ENCODE peak calls at places on chromosomes 7 and 10, in five cellular contexts. T is heart left ventricle, R is PC-3, Q is lung, E is psoas muscle. U is an unnamed sample. For H3K9me3, the result is how much of the 10 kb centered on the place peaks cover.

GRCh38 chr7:29140873-29141468 is 5.4 kb downstream of the CPVL start:
- DNase-seq in T (no peak), R (no peak), Q (no peak), E (no peak), U (no peak)

GRCh38 chr7:130560972-130561371 is 69.1 kb downstream of the MEST start:
- DNase-seq in T (no peak), R (peak), Q (no peak), E (no peak), U (no peak)

GRCh38 chr7:92135490-92135889 is 1.2 kb upstream of the CYP51A1 start:
- DNase-seq in T (no peak), R (no peak), Q (no peak), E (no peak), U (no peak)

GRCh38 chr7:143300959-143301617 is 12.9 kb downstream of the CASP2 start:
- DNase-seq in T (no peak), R (peak), Q (no peak), E (no peak), U (no peak)

GRCh38 chr10:23338155-23338828 is 6.3 kb downstream of the C10orf67 start:
- DNase-seq in T (no peak), R (peak), Q (no peak), E (no peak), U (no peak)

GRCh38 chr10:75972494-75973276 is 541.3 kb downstream of the LRMDA start:
- DNase-seq in T (no peak), R (peak), Q (no peak), E (no peak), U (peak)

GRCh38 chr7:144048648-144049047 is at the start of gene OR2A5:
- DNase-seq in T (no peak), R (no peak), Q (no peak), E (no peak), U (no peak)

GRCh38 chr10:33329178-33329577 is 5.3 kb downstream of the NRP1 start:
- DNase-seq in T (no peak), R (peak), Q (no peak), E (no peak), U (no peak)

GRCh38 chr10:111273635-111274034 is 196.8 kb downstream of the ADRA2A start:
- DNase-seq in T (no peak), R (no peak), Q (no peak), E (no peak), U (no peak)

GRCh38 chr10:48789861-48790739 is 105.4 kb downstream of the WDFY4 start:
- DNase-seq in T (no peak), R (no peak), Q (no peak), E (no peak), U (no peak)

GRCh38 chr7:138223402-138223872 is 147.2 kb downstream of the AKR1D1 start:
- DNase-seq in T (no peak), R (no peak), Q (no peak), E (no peak), U (no peak)

GRCh38 chr7:98209166-98209920 is 1.9 kb upstream of the BHLHA15 start:
- DNase-seq in T (no peak), R (no peak), Q (no peak), E (no peak), U (no peak)

GRCh38 chr7:149688836-149689590 is 84.4 kb downstream of the ZNF467 start:
- DNase-seq in T (no peak), R (no peak), Q (no peak), E (no peak), U (no peak)

GRCh38 chr10:108894402-108895301 is 1028.7 kb downstream of the XPNPEP1 start:
- DNase-seq in T (no peak), R (no peak), Q (no peak), E (no peak), U (no peak)

GRCh38 chr10:108902491-108903250 is 1020.6 kb downstream of the XPNPEP1 start:
- DNase-seq in T (no peak), R (no peak), Q (no peak), E (no peak), U (no peak)

GRCh38 chr10:108901766-108902365 is 1021.4 kb downstream of the XPNPEP1 start:
- DNase-seq in T (no peak), R (no peak), Q (no peak), E (no peak), U (no peak)

GRCh38 chr10:108904163-108904878 is 1019.0 kb downstream of the XPNPEP1 start:
- DNase-seq in T (peak), R (peak), Q (no peak), E (no peak), U (no peak)

GRCh38 chr10:108899686-108900085 is 1023.6 kb downstream of the XPNPEP1 start:
- DNase-seq in T (no peak), R (no peak), Q (no peak), E (no peak), U (no peak)
- H3K9me3 ChIP-seq in T (under half), R (under half), Q (under half), E (under half), U (under half)

DNA sequence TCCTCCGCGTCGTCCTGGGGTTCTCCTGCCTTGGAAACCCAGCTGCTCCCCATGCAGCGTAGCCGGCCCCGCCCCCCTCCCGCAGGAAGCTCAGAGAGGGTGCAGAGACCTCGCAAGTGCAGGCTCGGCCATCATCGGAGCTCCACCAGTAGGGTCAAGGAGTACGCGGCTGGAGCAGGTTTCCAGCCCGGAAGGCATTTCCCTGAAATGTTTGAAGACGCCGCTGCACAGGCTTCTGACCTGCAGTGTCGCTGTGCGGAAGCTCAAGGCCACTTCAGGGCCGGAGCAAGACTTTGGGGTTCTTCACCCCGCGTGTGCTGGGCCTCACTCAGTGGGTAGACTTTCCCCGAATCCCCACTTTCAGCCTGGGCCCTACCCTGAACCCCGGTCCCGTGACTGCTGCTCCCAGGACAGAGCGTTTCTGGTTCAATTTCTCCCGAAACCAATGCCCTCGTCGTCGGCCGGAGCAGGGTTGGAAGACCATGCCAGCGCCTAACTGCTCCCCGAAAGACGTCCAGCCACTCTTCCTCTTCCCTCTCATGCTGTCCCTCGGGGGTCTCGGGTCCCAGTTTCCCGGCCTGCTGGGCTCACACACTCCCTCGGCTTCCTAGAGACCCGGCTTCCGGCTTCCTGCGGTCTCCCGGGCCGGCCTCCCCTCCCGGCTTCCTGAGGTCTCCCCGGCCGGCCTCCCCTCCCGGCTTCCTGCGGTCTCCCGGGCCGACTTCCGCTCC is 52.1 kb downstream of the INSIG1 start:
- DNase-seq in T (no peak), R (no peak), Q (no peak), E (no peak), U (no peak)
- TF ChIP-seq CTCF in T (no peak), R (no peak), Q (no peak), E (no peak), U (no peak)

GRCh38 chr10:133448120-133448519 is 5.6 kb upstream of the SCART1 start:
- DNase-seq in T (no peak), R (no peak), Q (no peak), E (no peak), U (no peak)
- H3K9me3 ChIP-seq in T (under half), R (under half), Q (under half), E (under half), U (under half)

DNA sequence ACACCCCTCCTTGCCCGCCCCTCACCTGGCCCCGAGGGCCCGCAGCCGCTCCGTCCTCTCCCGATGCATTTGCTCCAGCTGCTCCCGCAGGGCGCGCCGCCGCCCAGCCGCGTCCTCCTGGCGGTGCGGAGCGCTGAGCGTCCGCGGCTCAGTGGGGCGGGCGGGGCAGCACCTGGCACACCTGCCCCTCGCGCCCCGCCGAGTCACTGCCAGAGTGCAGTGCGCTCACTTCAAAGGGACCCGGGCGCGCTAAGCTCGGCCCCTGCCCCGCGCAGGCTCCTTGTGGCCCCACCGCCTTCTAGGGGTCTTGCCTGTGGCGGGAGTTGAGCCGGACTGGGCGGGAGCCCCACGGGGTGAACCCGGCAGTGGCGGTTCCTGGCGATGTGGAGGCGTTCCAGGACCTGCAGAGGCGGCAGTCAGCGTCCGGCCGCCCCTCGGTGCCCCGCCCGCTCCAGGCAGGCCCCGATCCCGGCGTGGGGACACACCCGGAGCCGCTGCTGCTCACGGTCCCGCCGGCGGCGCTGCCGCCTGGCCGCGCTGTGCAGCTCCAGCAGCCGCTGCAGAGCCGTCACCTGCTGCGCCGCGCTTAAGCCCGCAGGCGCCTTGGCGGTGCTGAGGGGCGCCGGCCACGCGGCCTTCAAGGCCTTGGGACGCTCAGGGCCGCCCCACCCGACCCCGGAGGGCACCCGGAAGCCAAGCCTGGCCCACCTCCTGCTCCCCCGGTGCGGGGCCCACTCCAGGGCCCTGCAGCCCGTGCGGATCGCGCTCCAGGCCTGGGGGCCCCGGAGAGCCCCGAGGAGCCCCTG is 6.7 kb downstream of the ATP6V1F start:
- DNase-seq in T (peak), R (peak), Q (peak), E (peak), U (no peak)
- TF ChIP-seq CTCF in T (no peak), R (no peak), Q (no peak), E (no peak), U (peak)

GRCh38 chr10:133511408-133511807 is 15.8 kb upstream of the CYP2E1 start:
- DNase-seq in T (no peak), R (no peak), Q (no peak), E (no peak), U (no peak)
- H3K9me3 ChIP-seq in T (under half), R (under half), Q (under half), E (under half), U (under half)

DNA sequence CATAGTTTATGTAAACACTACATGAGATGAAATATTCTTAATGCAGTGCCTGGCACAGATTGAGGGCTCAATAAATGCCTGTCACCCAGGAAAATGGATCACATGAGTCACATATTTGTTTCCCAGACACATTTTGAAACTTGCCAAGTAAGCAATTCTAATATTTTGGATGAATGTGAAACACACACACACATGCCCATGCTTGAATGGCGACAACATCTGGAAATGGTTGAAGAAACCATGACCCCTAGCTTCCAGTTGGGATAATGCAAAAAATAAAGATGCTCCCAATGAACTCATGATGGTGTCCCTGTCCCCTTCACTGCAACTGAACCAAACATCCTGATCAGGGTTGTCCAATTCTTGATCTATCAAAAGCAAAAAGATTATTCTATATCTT is 797.3 kb downstream of the XPNPEP1 start:
- DNase-seq in T (no peak), R (no peak), Q (no peak), E (no peak), U (no peak)
- TF ChIP-seq CTCF in T (no peak), R (peak), Q (no peak), E (no peak), U (no peak)

GRCh38 chr7:157850481-157851444 is 514.0 kb downstream of the DNAJB6 start:
- DNase-seq in T (no peak), R (no peak), Q (no peak), E (no peak), U (no peak)
- H3K9me3 ChIP-seq in T (under half), R (under half), Q (under half), E (under half), U (under half)

U was measured in right atrium auricular region.